ENCODE peak calls at places on chromosomes 16 and 17, in four cellular contexts. G is WTC11, P is HepG2, O is K562. S is an unnamed sample.

GRCh38 chr16:1108299-1109252 is 12.5 kb upstream of the C1QTNF8 start:
- DNase-seq in O (no peak), P (no peak), G (peak), S (no peak)

GRCh38 chr16:3112058-3112880 is at the start of gene ZNF205:
- DNase-seq in G (peak), O (peak), P (peak), S (no peak)

GRCh38 chr17:41785091-41785875 is 1.2 kb downstream of the JUP start:
- DNase-seq in O (peak), G (peak), P (no peak), S (no peak)

GRCh38 chr17:76353004-76353598 is 615 bp downstream of the PRPSAP1 start:
- DNase-seq in G (no peak), P (no peak), O (peak), S (no peak)

GRCh38 chr16:48955791-48956190 is 325.8 kb downstream of the CBLN1 start:
- DNase-seq in O (no peak), P (no peak), G (no peak), S (no peak)

GRCh38 chr17:48444531-48445247 is 14.7 kb upstream of the SKAP1 start:
- DNase-seq in P (no peak), G (no peak), O (no peak), S (no peak)

GRCh38 chr17:36934759-36935630 is 2.3 kb upstream of the LHX1 start:
- DNase-seq in O (no peak), G (peak), P (no peak), S (no peak)

GRCh38 chr17:31495049-31495885 is 103.8 kb downstream of the RAB11FIP4 start:
- DNase-seq in G (no peak), P (no peak), O (no peak), S (no peak)

GRCh38 chr16:4319454-4319853 is 3.6 kb downstream of the GLIS2 start:
- DNase-seq in G (no peak), P (no peak), O (no peak), S (no peak)

GRCh38 chr16:66223176-66223780 is 143.2 kb upstream of the CDH5 start:
- DNase-seq in P (no peak), G (no peak), O (no peak), S (no peak)

GRCh38 chr17:58352843-58353719 is 1.1 kb upstream of the SUPT4H1 start:
- DNase-seq in O (peak), P (no peak), G (peak), S (no peak)

GRCh38 chr16:30747331-30747730 is 894 bp upstream of the PHKG2 start:
- DNase-seq in O (no peak), G (no peak), P (no peak), S (no peak)

GRCh38 chr17:54903375-54903774 is 2.7 kb downstream of the TOM1L1 start:
- DNase-seq in G (no peak), P (peak), O (no peak), S (no peak)

GRCh38 chr16:86157616-86158247 is 258.8 kb downstream of the IRF8 start:
- DNase-seq in O (no peak), P (no peak), G (no peak), S (no peak)

GRCh38 chr17:8057691-8058114 is 18.8 kb downstream of the ALOX15B start:
- DNase-seq in G (peak), O (peak), P (peak), S (peak)

GRCh38 chr16:5756969-5757368 is 659.4 kb upstream of the EEF2KMT start:
- DNase-seq in G (no peak), O (no peak), P (no peak), S (no peak)

GRCh38 chr16:52540910-52541309 is 6.0 kb downstream of the TOX3 start:
- DNase-seq in G (no peak), P (no peak), O (no peak), S (no peak)

GRCh38 chr16:52537463-52537862 is 9.5 kb downstream of the TOX3 start:
- DNase-seq in O (no peak), P (no peak), G (no peak), S (no peak)

GRCh38 chr16:52538511-52538910 is 8.4 kb downstream of the TOX3 start:
- DNase-seq in G (no peak), P (no peak), O (no peak), S (no peak)

GRCh38 chr16:52535076-52535475 is 11.9 kb downstream of the TOX3 start:
- DNase-seq in G (no peak), P (no peak), O (no peak), S (no peak)

GRCh38 chr16:52539197-52539596 is 7.7 kb downstream of the TOX3 start:
- DNase-seq in O (no peak), G (no peak), P (no peak), S (no peak)
- TF ChIP-seq ETV6 in O (no peak), G (no peak), P (no peak), S (no peak)

DNA sequence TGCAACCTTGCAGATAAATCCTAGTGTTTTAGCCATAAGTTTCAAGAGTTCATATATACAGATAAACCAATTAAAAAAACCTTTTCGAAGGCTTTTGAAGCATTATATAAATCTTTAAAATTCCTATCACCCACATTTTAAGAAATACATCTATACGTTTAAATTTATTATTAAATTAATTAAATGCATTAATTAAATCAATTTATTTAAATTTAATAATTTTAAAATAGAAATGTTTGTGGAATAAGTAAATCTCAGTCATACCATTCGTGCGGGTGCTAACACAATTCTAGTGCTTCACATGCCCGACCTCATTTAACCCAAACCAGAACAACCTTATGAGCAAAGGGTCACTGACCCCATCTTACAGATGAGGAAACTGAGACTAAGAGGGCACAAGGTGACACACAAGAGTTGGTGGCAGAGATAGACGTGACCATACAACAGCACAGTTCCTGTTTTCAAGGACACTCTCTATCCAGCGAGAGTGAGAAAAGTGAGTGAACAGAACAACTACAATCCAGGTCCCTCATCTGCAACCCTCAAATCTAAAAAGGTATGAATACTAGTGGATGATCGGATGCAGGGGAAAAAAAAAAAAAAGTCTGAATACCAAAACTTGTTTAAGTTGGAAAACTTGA is 1.4 kb downstream of the NSMCE1 start:
- DNase-seq in O (no peak), G (no peak), P (no peak), S (peak)
- TF ChIP-seq NR2C2 in O (no peak), G (no peak), P (no peak), S (no peak)

GRCh38 chr17:21353326-21354010 is 22.7 kb upstream of the KCNJ12 start:
- DNase-seq in G (no peak), P (no peak), O (no peak), S (no peak)
- TF ChIP-seq ETV6 in G (no peak), P (no peak), O (no peak), S (no peak)

GRCh38 chr17:18257747-18258355 is 687 bp downstream of the FLII start:
- DNase-seq in G (peak), P (peak), O (peak), S (no peak)

GRCh38 chr17:18258356-18259038 is at the start of gene FLII:
- DNase-seq in P (peak), G (peak), O (peak), S (no peak)

GRCh38 chr17:18256776-18257175 is 1.8 kb downstream of the FLII start:
- DNase-seq in G (no peak), P (no peak), O (no peak), S (no peak)

GRCh38 chr17:18256351-18256750 is 2.2 kb downstream of the FLII start:
- DNase-seq in G (no peak), O (no peak), P (no peak), S (no peak)

GRCh38 chr17:18257268-18257681 is 1.3 kb downstream of the FLII start:
- DNase-seq in O (no peak), G (peak), P (peak), S (no peak)
- TF ChIP-seq NR2C2 in O (no peak), G (no peak), P (no peak), S (no peak)

GRCh38 chr17:28726912-28727726 is 1.1 kb upstream of the TLCD1 start:
- DNase-seq in G (peak), O (peak), P (peak), S (peak)

GRCh38 chr17:28725660-28726395 is at the start of gene TLCD1:
- DNase-seq in P (peak), O (peak), G (peak), S (no peak)

GRCh38 chr17:28728364-28729200 is at the start of gene NEK8:
- DNase-seq in G (peak), O (peak), P (peak), S (peak)

GRCh38 chr17:28726396-28726911 is 421 bp upstream of the TLCD1 start:
- DNase-seq in O (no peak), G (peak), P (peak), S (no peak)

DNA sequence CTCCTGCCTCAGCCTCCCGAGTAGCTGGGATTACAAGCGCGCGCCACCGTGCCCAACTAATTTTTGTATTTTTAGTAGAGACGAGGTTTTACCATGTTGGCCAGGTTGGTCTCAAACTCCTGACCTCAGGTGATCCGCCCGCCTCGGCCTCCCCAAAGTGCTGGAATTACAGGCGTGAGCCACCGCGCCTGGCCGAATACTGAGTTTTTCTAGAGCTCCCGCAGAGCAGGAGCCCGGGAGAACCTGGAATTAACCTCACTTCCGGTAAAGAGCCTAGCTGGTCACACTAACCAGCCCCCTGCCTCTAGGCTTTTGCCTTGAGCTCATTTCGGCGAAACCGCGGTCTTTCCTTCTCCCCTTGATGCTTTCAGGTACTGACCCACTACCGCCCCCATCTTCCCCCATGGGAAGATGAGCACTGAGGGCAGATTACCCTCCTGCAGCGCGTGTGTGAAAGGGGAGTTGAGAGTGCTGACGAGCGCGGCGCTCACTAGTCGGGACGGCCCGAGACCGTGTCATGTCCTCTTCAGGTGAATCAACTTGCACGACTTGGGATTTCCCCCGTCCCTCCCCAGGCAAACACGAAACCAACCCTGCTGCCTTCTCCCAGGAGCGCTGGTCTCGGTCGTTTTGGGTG is 743 bp upstream of the NEK8 start:
- DNase-seq in P (peak), O (peak), G (peak), S (peak)
- TF ChIP-seq ETV6 in P (no peak), O (no peak), G (no peak), S (peak)